ENCODE peak calls at places on chromosomes 1 and 21, in seven cellular contexts. One of them, this sample, is unnamed.

GRCh38 chr1:241716915-241717651 is 65.0 kb downstream of the WDR64 start:
- DNase-seq in epithelial cell of prostate: peak
- DNase-seq in activated T-helper 1 cell treated with anti-CD3 and anti-CD28 coated beads, Interleukin-2, amount 50 U/mL, for 16 hours: no peak
- DNase-seq in NCI-H2029: no peak
- DNase-seq in M059J: peak
- DNase-seq in left ventricle myocardium superior: no peak
- DNase-seq in nephron progenitor cell: no peak
- DNase-seq in this sample: no peak

GRCh38 chr1:156111355-156111962 is 3.1 kb upstream of the LMNA start:
- DNase-seq in nephron progenitor cell: no peak
- DNase-seq in M059J: no peak
- DNase-seq in NCI-H2029: no peak
- DNase-seq in epithelial cell of prostate: no peak
- DNase-seq in left ventricle myocardium superior: no peak
- DNase-seq in activated T-helper 1 cell treated with anti-CD3 and anti-CD28 coated beads, Interleukin-2, amount 50 U/mL, for 16 hours: no peak
- DNase-seq in this sample: no peak

GRCh38 chr1:26289158-26290059 is 9.5 kb downstream of the SH3BGRL3 start:
- DNase-seq in left ventricle myocardium superior: peak
- DNase-seq in M059J: no peak
- DNase-seq in NCI-H2029: no peak
- DNase-seq in epithelial cell of prostate: no peak
- DNase-seq in activated T-helper 1 cell treated with anti-CD3 and anti-CD28 coated beads, Interleukin-2, amount 50 U/mL, for 16 hours: no peak
- DNase-seq in nephron progenitor cell: no peak
- DNase-seq in this sample: no peak

GRCh38 chr1:231407049-231407448 is 15.0 kb downstream of the EGLN1 start:
- DNase-seq in M059J: no peak
- DNase-seq in NCI-H2029: no peak
- DNase-seq in nephron progenitor cell: no peak
- DNase-seq in activated T-helper 1 cell treated with anti-CD3 and anti-CD28 coated beads, Interleukin-2, amount 50 U/mL, for 16 hours: no peak
- DNase-seq in epithelial cell of prostate: no peak
- DNase-seq in left ventricle myocardium superior: no peak
- DNase-seq in this sample: no peak

GRCh38 chr1:111959436-111959835 is 30.0 kb downstream of the KCND3 start:
- DNase-seq in activated T-helper 1 cell treated with anti-CD3 and anti-CD28 coated beads, Interleukin-2, amount 50 U/mL, for 16 hours: no peak
- DNase-seq in M059J: no peak
- DNase-seq in epithelial cell of prostate: no peak
- DNase-seq in nephron progenitor cell: no peak
- DNase-seq in left ventricle myocardium superior: no peak
- DNase-seq in NCI-H2029: no peak
- DNase-seq in this sample: no peak

GRCh38 chr1:191608367-191608766 is 549.9 kb upstream of the RGS18 start:
- DNase-seq in nephron progenitor cell: no peak
- DNase-seq in left ventricle myocardium superior: no peak
- DNase-seq in NCI-H2029: peak
- DNase-seq in activated T-helper 1 cell treated with anti-CD3 and anti-CD28 coated beads, Interleukin-2, amount 50 U/mL, for 16 hours: no peak
- DNase-seq in M059J: no peak
- DNase-seq in epithelial cell of prostate: peak
- DNase-seq in this sample: no peak

GRCh38 chr21:44933199-44933937 is 6.5 kb upstream of the SLX9 start:
- DNase-seq in epithelial cell of prostate: no peak
- DNase-seq in left ventricle myocardium superior: peak
- DNase-seq in nephron progenitor cell: no peak
- DNase-seq in M059J: no peak
- DNase-seq in NCI-H2029: no peak
- DNase-seq in activated T-helper 1 cell treated with anti-CD3 and anti-CD28 coated beads, Interleukin-2, amount 50 U/mL, for 16 hours: no peak
- DNase-seq in this sample: no peak

GRCh38 chr1:160300173-160300572 is 15.2 kb upstream of the PEX19 start:
- DNase-seq in M059J: no peak
- DNase-seq in epithelial cell of prostate: no peak
- DNase-seq in left ventricle myocardium superior: no peak
- DNase-seq in nephron progenitor cell: no peak
- DNase-seq in activated T-helper 1 cell treated with anti-CD3 and anti-CD28 coated beads, Interleukin-2, amount 50 U/mL, for 16 hours: no peak
- DNase-seq in NCI-H2029: no peak
- DNase-seq in this sample: no peak

GRCh38 chr1:156359973-156360372 is 9.0 kb upstream of the RHBG start:
- DNase-seq in nephron progenitor cell: peak
- DNase-seq in NCI-H2029: no peak
- DNase-seq in epithelial cell of prostate: no peak
- DNase-seq in activated T-helper 1 cell treated with anti-CD3 and anti-CD28 coated beads, Interleukin-2, amount 50 U/mL, for 16 hours: no peak
- DNase-seq in M059J: peak
- DNase-seq in left ventricle myocardium superior: no peak
- DNase-seq in this sample: no peak

GRCh38 chr1:93827633-93828436 is 51.2 kb downstream of the DNTTIP2 start:
- DNase-seq in nephron progenitor cell: no peak
- DNase-seq in NCI-H2029: no peak
- DNase-seq in activated T-helper 1 cell treated with anti-CD3 and anti-CD28 coated beads, Interleukin-2, amount 50 U/mL, for 16 hours: no peak
- DNase-seq in M059J: peak
- DNase-seq in epithelial cell of prostate: no peak
- DNase-seq in left ventricle myocardium superior: no peak
- DNase-seq in this sample: no peak

GRCh38 chr1:17438977-17439249 is 564 bp downstream of the RCC2 start:
- DNase-seq in M059J: no peak
- DNase-seq in activated T-helper 1 cell treated with anti-CD3 and anti-CD28 coated beads, Interleukin-2, amount 50 U/mL, for 16 hours: no peak
- DNase-seq in NCI-H2029: no peak
- DNase-seq in nephron progenitor cell: peak
- DNase-seq in epithelial cell of prostate: no peak
- DNase-seq in left ventricle myocardium superior: peak
- DNase-seq in this sample: no peak

GRCh38 chr1:65389296-65389695 is 31.2 kb upstream of the LEPR start:
- DNase-seq in activated T-helper 1 cell treated with anti-CD3 and anti-CD28 coated beads, Interleukin-2, amount 50 U/mL, for 16 hours: no peak
- DNase-seq in epithelial cell of prostate: no peak
- DNase-seq in M059J: peak
- DNase-seq in left ventricle myocardium superior: no peak
- DNase-seq in NCI-H2029: no peak
- DNase-seq in nephron progenitor cell: no peak
- DNase-seq in this sample: no peak

GRCh38 chr1:37485902-37486679 is 11.7 kb downstream of the ZC3H12A start:
- DNase-seq in M059J: no peak
- DNase-seq in left ventricle myocardium superior: no peak
- DNase-seq in nephron progenitor cell: no peak
- DNase-seq in epithelial cell of prostate: no peak
- DNase-seq in activated T-helper 1 cell treated with anti-CD3 and anti-CD28 coated beads, Interleukin-2, amount 50 U/mL, for 16 hours: no peak
- DNase-seq in NCI-H2029: no peak
- DNase-seq in this sample: no peak

GRCh38 chr1:69221492-69221990 is 346.2 kb upstream of the LRRC7 start:
- DNase-seq in NCI-H2029: peak
- DNase-seq in epithelial cell of prostate: no peak
- DNase-seq in left ventricle myocardium superior: no peak
- DNase-seq in activated T-helper 1 cell treated with anti-CD3 and anti-CD28 coated beads, Interleukin-2, amount 50 U/mL, for 16 hours: no peak
- DNase-seq in M059J: peak
- DNase-seq in nephron progenitor cell: no peak
- DNase-seq in this sample: no peak

GRCh38 chr1:233135833-233136232 is 159.7 kb downstream of the PCNX2 start:
- DNase-seq in epithelial cell of prostate: no peak
- DNase-seq in nephron progenitor cell: no peak
- DNase-seq in left ventricle myocardium superior: no peak
- DNase-seq in activated T-helper 1 cell treated with anti-CD3 and anti-CD28 coated beads, Interleukin-2, amount 50 U/mL, for 16 hours: no peak
- DNase-seq in M059J: no peak
- DNase-seq in NCI-H2029: no peak
- DNase-seq in this sample: no peak

This sample was measured in caudate nucleus.